ENCODE peak calls at places on chromosomes 6 and 20, in six cellular contexts. One of them, this sample, is unnamed. For H3K4me1 and H3K9me3, the result is how much of the 10 kb centered on the place peaks cover.

GRCh38 chr20:38894091-38894847 is 31.9 kb upstream of the FAM83D start:
- DNase-seq in fibroblast of lung: no peak
- DNase-seq in colonic mucosa: no peak
- DNase-seq in psoas muscle: peak
- DNase-seq in CD8-positive, alpha-beta memory T cell: no peak
- DNase-seq in ascending aorta: no peak
- DNase-seq in this sample: no peak

GRCh38 chr6:79180082-79180481 is 54.4 kb downstream of the HMGN3 start:
- DNase-seq in ascending aorta: no peak
- DNase-seq in CD8-positive, alpha-beta memory T cell: no peak
- DNase-seq in psoas muscle: no peak
- DNase-seq in fibroblast of lung: no peak
- DNase-seq in colonic mucosa: no peak
- DNase-seq in this sample: no peak

GRCh38 chr6:5135783-5136376 is 50.7 kb downstream of the PPP1R3G start:
- DNase-seq in psoas muscle: no peak
- DNase-seq in fibroblast of lung: peak
- DNase-seq in CD8-positive, alpha-beta memory T cell: peak
- DNase-seq in ascending aorta: no peak
- DNase-seq in colonic mucosa: no peak
- DNase-seq in this sample: peak

GRCh38 chr20:14444106-14444505 is 106.7 kb upstream of the FLRT3 start:
- DNase-seq in colonic mucosa: no peak
- DNase-seq in fibroblast of lung: peak
- DNase-seq in psoas muscle: no peak
- DNase-seq in ascending aorta: no peak
- DNase-seq in CD8-positive, alpha-beta memory T cell: no peak
- DNase-seq in this sample: peak

GRCh38 chr6:156719395-156719719 is 57.8 kb upstream of the ARID1B start:
- DNase-seq in ascending aorta: no peak
- DNase-seq in CD8-positive, alpha-beta memory T cell: no peak
- DNase-seq in psoas muscle: no peak
- DNase-seq in fibroblast of lung: no peak
- DNase-seq in colonic mucosa: peak
- DNase-seq in this sample: no peak

GRCh38 chr20:5127204-5127858 is 523 bp downstream of the CDS2 start:
- DNase-seq in colonic mucosa: peak
- DNase-seq in CD8-positive, alpha-beta memory T cell: peak
- DNase-seq in psoas muscle: peak
- DNase-seq in ascending aorta: no peak
- DNase-seq in fibroblast of lung: peak
- DNase-seq in this sample: peak

GRCh38 chr6:33692078-33692759 is 19.3 kb downstream of the UQCC2 start:
- DNase-seq in psoas muscle: no peak
- DNase-seq in colonic mucosa: no peak
- DNase-seq in fibroblast of lung: no peak
- DNase-seq in ascending aorta: no peak
- DNase-seq in CD8-positive, alpha-beta memory T cell: no peak
- DNase-seq in this sample: peak

GRCh38 chr20:36454664-36455427 is 86.5 kb upstream of the MYL9 start:
- DNase-seq in ascending aorta: no peak
- DNase-seq in fibroblast of lung: no peak
- DNase-seq in psoas muscle: peak
- DNase-seq in CD8-positive, alpha-beta memory T cell: no peak
- DNase-seq in colonic mucosa: no peak
- DNase-seq in this sample: no peak

GRCh38 chr20:47792021-47792618 is 6.8 kb upstream of the SULF2 start:
- DNase-seq in colonic mucosa: no peak
- DNase-seq in CD8-positive, alpha-beta memory T cell: no peak
- DNase-seq in fibroblast of lung: peak
- DNase-seq in psoas muscle: peak
- DNase-seq in ascending aorta: peak
- DNase-seq in this sample: peak

GRCh38 chr20:64109831-64110391 is 2.5 kb upstream of the NPBWR2 start:
- DNase-seq in fibroblast of lung: no peak
- DNase-seq in psoas muscle: no peak
- DNase-seq in CD8-positive, alpha-beta memory T cell: no peak
- DNase-seq in ascending aorta: no peak
- DNase-seq in colonic mucosa: no peak
- DNase-seq in this sample: no peak

GRCh38 chr20:4812641-4813075 is 90.9 kb downstream of the PRND start:
- DNase-seq in ascending aorta: no peak
- DNase-seq in psoas muscle: no peak
- DNase-seq in colonic mucosa: no peak
- DNase-seq in CD8-positive, alpha-beta memory T cell: no peak
- DNase-seq in fibroblast of lung: no peak
- DNase-seq in this sample: no peak

GRCh38 chr20:49706548-49707517 is 6.8 kb downstream of the B4GALT5 start:
- DNase-seq in ascending aorta: no peak
- DNase-seq in psoas muscle: no peak
- DNase-seq in colonic mucosa: peak
- DNase-seq in CD8-positive, alpha-beta memory T cell: no peak
- DNase-seq in fibroblast of lung: no peak
- DNase-seq in this sample: no peak

GRCh38 chr6:44216677-44217331 is at the start of gene MYMX:
- DNase-seq in colonic mucosa: no peak
- DNase-seq in psoas muscle: no peak
- DNase-seq in ascending aorta: no peak
- DNase-seq in CD8-positive, alpha-beta memory T cell: no peak
- DNase-seq in fibroblast of lung: no peak
- DNase-seq in this sample: no peak

GRCh38 chr20:63457737-63458136 is 14.7 kb downstream of the KCNQ2 start:
- DNase-seq in ascending aorta: no peak
- DNase-seq in CD8-positive, alpha-beta memory T cell: no peak
- DNase-seq in fibroblast of lung: peak
- DNase-seq in colonic mucosa: no peak
- DNase-seq in psoas muscle: no peak
- DNase-seq in this sample: no peak

GRCh38 chr6:20328266-20328946 is 73.3 kb upstream of the E2F3 start:
- DNase-seq in CD8-positive, alpha-beta memory T cell: no peak
- DNase-seq in ascending aorta: no peak
- DNase-seq in psoas muscle: no peak
- DNase-seq in fibroblast of lung: no peak
- DNase-seq in colonic mucosa: no peak
- DNase-seq in this sample: no peak

GRCh38 chr20:57465486-57465885 is 59.5 kb downstream of the CTCFL start:
- DNase-seq in fibroblast of lung: no peak
- DNase-seq in colonic mucosa: no peak
- DNase-seq in CD8-positive, alpha-beta memory T cell: no peak
- DNase-seq in psoas muscle: no peak
- DNase-seq in ascending aorta: no peak
- DNase-seq in this sample: no peak

GRCh38 chr6:43274916-43275597 is 23.0 kb upstream of the SLC22A7 start:
- DNase-seq in CD8-positive, alpha-beta memory T cell: peak
- DNase-seq in psoas muscle: no peak
- DNase-seq in colonic mucosa: peak
- DNase-seq in ascending aorta: no peak
- DNase-seq in fibroblast of lung: no peak
- DNase-seq in this sample: peak

GRCh38 chr6:154367839-154368695 is 11.5 kb upstream of the IPCEF1 start:
- DNase-seq in CD8-positive, alpha-beta memory T cell: no peak
- DNase-seq in psoas muscle: no peak
- DNase-seq in ascending aorta: no peak
- DNase-seq in fibroblast of lung: peak
- DNase-seq in colonic mucosa: no peak
- DNase-seq in this sample: peak

GRCh38 chr20:63053430-63054102 is 46.8 kb upstream of the BHLHE23 start:
- DNase-seq in CD8-positive, alpha-beta memory T cell: no peak
- DNase-seq in colonic mucosa: no peak
- DNase-seq in ascending aorta: no peak
- DNase-seq in fibroblast of lung: no peak
- DNase-seq in psoas muscle: no peak
- DNase-seq in this sample: no peak

GRCh38 chr6:72784071-72784470 is 162.2 kb downstream of the KCNQ5 start:
- DNase-seq in CD8-positive, alpha-beta memory T cell: no peak
- DNase-seq in ascending aorta: no peak
- DNase-seq in psoas muscle: no peak
- DNase-seq in colonic mucosa: no peak
- DNase-seq in fibroblast of lung: no peak
- DNase-seq in this sample: peak

GRCh38 chr6:72787521-72788031 is 165.7 kb downstream of the KCNQ5 start:
- DNase-seq in ascending aorta: no peak
- DNase-seq in colonic mucosa: no peak
- DNase-seq in fibroblast of lung: peak
- DNase-seq in psoas muscle: peak
- DNase-seq in CD8-positive, alpha-beta memory T cell: no peak
- DNase-seq in this sample: peak

GRCh38 chr6:72788188-72788587 is 166.3 kb downstream of the KCNQ5 start:
- DNase-seq in CD8-positive, alpha-beta memory T cell: no peak
- DNase-seq in ascending aorta: no peak
- DNase-seq in psoas muscle: no peak
- DNase-seq in colonic mucosa: no peak
- DNase-seq in fibroblast of lung: peak
- DNase-seq in this sample: peak

GRCh38 chr6:72784581-72784980 is 162.7 kb downstream of the KCNQ5 start:
- DNase-seq in ascending aorta: no peak
- DNase-seq in colonic mucosa: no peak
- DNase-seq in fibroblast of lung: peak
- DNase-seq in CD8-positive, alpha-beta memory T cell: no peak
- DNase-seq in psoas muscle: no peak
- DNase-seq in this sample: peak

GRCh38 chr6:72789145-72789544 is 167.3 kb downstream of the KCNQ5 start:
- DNase-seq in colonic mucosa: no peak
- DNase-seq in fibroblast of lung: no peak
- DNase-seq in psoas muscle: no peak
- DNase-seq in ascending aorta: no peak
- DNase-seq in CD8-positive, alpha-beta memory T cell: no peak
- DNase-seq in this sample: no peak
- H3K4me1 ChIP-seq in colonic mucosa: under half
- H3K4me1 ChIP-seq in fibroblast of lung: under half
- H3K4me1 ChIP-seq in psoas muscle: under half
- H3K4me1 ChIP-seq in ascending aorta: under half
- H3K4me1 ChIP-seq in CD8-positive, alpha-beta memory T cell: under half
- H3K4me1 ChIP-seq in this sample: under half

GRCh38 chr20:6213311-6213710 is 90.5 kb upstream of the FERMT1 start:
- DNase-seq in psoas muscle: no peak
- DNase-seq in ascending aorta: no peak
- DNase-seq in CD8-positive, alpha-beta memory T cell: no peak
- DNase-seq in fibroblast of lung: no peak
- DNase-seq in colonic mucosa: no peak
- DNase-seq in this sample: no peak

GRCh38 chr20:6212903-6213302 is 90.1 kb upstream of the FERMT1 start:
- DNase-seq in colonic mucosa: no peak
- DNase-seq in psoas muscle: no peak
- DNase-seq in fibroblast of lung: no peak
- DNase-seq in ascending aorta: no peak
- DNase-seq in CD8-positive, alpha-beta memory T cell: no peak
- DNase-seq in this sample: no peak

DNA sequence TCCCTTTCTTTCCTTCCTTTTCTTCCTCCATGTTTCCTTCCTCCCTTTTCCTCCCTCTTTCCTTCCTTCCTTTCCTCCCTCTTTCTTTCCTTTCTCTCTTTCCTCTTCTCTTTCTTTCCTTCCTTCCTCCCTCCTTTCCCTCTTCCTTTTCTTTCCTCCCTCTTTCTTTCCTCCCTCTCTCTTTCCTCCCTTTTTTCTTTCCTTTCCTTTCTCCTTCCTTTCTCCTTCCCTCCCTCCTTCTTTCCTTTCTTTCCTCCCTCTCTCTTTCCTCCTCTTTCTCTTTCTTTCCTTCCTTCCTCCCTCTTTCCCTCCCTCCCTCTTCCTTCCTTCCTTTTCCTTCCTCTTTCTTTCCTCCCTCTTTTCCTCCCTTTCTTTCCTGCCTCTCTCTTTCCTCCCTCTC is 86.3 kb upstream of the FERMT1 start:
- DNase-seq in CD8-positive, alpha-beta memory T cell: no peak
- DNase-seq in colonic mucosa: no peak
- DNase-seq in fibroblast of lung: no peak
- DNase-seq in ascending aorta: no peak
- DNase-seq in psoas muscle: no peak
- DNase-seq in this sample: no peak
- H3K9me3 ChIP-seq in CD8-positive, alpha-beta memory T cell: under half
- H3K9me3 ChIP-seq in colonic mucosa: under half
- H3K9me3 ChIP-seq in fibroblast of lung: under half
- H3K9me3 ChIP-seq in ascending aorta: under half
- H3K9me3 ChIP-seq in psoas muscle: under half
- H3K9me3 ChIP-seq in this sample: under half

DNA sequence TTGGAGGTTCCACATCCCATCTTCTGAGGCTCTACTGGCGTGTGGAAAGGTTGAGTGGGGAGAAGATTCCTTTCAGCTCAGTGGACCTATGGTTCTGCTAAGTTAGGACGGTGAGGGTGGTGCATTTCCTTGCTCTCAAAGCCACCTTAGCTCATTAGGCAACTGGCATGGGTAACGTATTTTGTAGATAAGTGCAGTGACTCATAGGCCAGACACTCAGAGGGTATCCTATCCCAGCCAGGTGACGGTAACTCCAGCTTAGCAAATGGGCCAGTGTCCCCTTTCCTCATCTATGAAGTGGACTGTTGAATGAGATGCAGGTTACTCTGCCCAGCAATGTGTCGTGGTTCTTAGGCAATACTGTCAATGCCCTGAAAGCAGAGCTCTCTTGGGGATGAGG is 3.7 kb downstream of the RPS6KA2 start:
- DNase-seq in fibroblast of lung: no peak
- DNase-seq in ascending aorta: no peak
- DNase-seq in colonic mucosa: no peak
- DNase-seq in psoas muscle: no peak
- DNase-seq in CD8-positive, alpha-beta memory T cell: no peak
- DNase-seq in this sample: peak
- H3K4me1 ChIP-seq in fibroblast of lung: under half
- H3K4me1 ChIP-seq in ascending aorta: under half
- H3K4me1 ChIP-seq in colonic mucosa: under half
- H3K4me1 ChIP-seq in psoas muscle: half or more
- H3K4me1 ChIP-seq in CD8-positive, alpha-beta memory T cell: under half
- H3K4me1 ChIP-seq in this sample: half or more

GRCh38 chr6:340181-340955 is 48.1 kb downstream of the DUSP22 start:
- DNase-seq in ascending aorta: no peak
- DNase-seq in CD8-positive, alpha-beta memory T cell: no peak
- DNase-seq in colonic mucosa: no peak
- DNase-seq in fibroblast of lung: no peak
- DNase-seq in psoas muscle: no peak
- DNase-seq in this sample: no peak

GRCh38 chr6:337782-338464 is 45.6 kb downstream of the DUSP22 start:
- DNase-seq in colonic mucosa: no peak
- DNase-seq in ascending aorta: no peak
- DNase-seq in CD8-positive, alpha-beta memory T cell: no peak
- DNase-seq in fibroblast of lung: no peak
- DNase-seq in psoas muscle: no peak
- DNase-seq in this sample: no peak

GRCh38 chr6:338815-339262 is 46.6 kb downstream of the DUSP22 start:
- DNase-seq in psoas muscle: no peak
- DNase-seq in ascending aorta: no peak
- DNase-seq in fibroblast of lung: no peak
- DNase-seq in colonic mucosa: no peak
- DNase-seq in CD8-positive, alpha-beta memory T cell: no peak
- DNase-seq in this sample: no peak

GRCh38 chr6:340991-341827 is 48.9 kb downstream of the DUSP22 start:
- DNase-seq in ascending aorta: no peak
- DNase-seq in CD8-positive, alpha-beta memory T cell: no peak
- DNase-seq in fibroblast of lung: no peak
- DNase-seq in psoas muscle: no peak
- DNase-seq in colonic mucosa: no peak
- DNase-seq in this sample: no peak

DNA sequence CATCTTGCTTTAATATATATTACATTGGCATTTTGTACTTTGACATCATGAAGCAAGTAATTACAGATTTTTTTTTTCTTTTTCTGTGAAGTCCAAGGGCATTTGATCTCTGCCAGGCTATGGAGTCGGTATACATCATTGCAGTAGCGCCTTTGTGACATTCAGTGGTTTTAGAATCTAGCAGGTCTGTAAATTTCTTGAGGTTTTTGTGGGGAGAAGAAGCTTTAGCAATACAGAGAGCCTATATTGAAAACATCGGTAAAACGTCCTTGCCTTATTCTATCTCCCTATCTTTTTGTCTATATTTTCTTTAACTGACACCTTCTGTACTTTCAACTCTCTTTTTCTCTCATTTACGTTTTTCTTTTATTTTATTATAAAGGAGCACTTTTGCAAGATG is 47.2 kb downstream of the DUSP22 start:
- DNase-seq in CD8-positive, alpha-beta memory T cell: no peak
- DNase-seq in colonic mucosa: no peak
- DNase-seq in psoas muscle: no peak
- DNase-seq in ascending aorta: no peak
- DNase-seq in fibroblast of lung: no peak
- DNase-seq in this sample: no peak
- H3K9me3 ChIP-seq in CD8-positive, alpha-beta memory T cell: under half
- H3K9me3 ChIP-seq in colonic mucosa: under half
- H3K9me3 ChIP-seq in psoas muscle: under half
- H3K9me3 ChIP-seq in ascending aorta: under half
- H3K9me3 ChIP-seq in fibroblast of lung: under half
- H3K9me3 ChIP-seq in this sample: under half